ENCODE peak calls at places on chromosomes 4 and X, in six cellular contexts. C, L, F, R, N and Y are unnamed samples.

GRCh38 chrX:56733459-56734046 is 4.5 kb downstream of the NBDY start:
- DNase-seq in R (peak; percentile 15), F (no peak), L (peak; percentile 55), N (peak; percentile 68), C (peak; percentile 23), Y (peak; percentile 39)

GRCh38 chr4:6607368-6608050 is 32.5 kb downstream of the MAN2B2 start:
- DNase-seq in R (no peak), N (no peak), L (no peak), F (no peak), C (peak; percentile 17), Y (no peak)

GRCh38 chr4:164383187-164384181 is 370.4 kb upstream of the SMIM31 start:
- DNase-seq in F (no peak), R (peak; percentile 29), C (no peak), N (no peak), L (no peak), Y (no peak)

GRCh38 chr4:84905646-84906045 is 60.8 kb downstream of the WDFY3 start:
- DNase-seq in R (no peak), C (no peak), N (no peak), F (no peak), L (no peak), Y (no peak)

GRCh38 chr4:174244441-174244840 is 39.0 kb downstream of the FBXO8 start:
- DNase-seq in L (peak; percentile 13), C (no peak), F (no peak), R (peak; percentile 7), N (no peak), Y (no peak)

GRCh38 chr4:117225441-117225840 is 140.1 kb upstream of the TRAM1L1 start:
- DNase-seq in C (no peak), N (no peak), L (no peak), R (no peak), F (no peak), Y (no peak)

GRCh38 chrX:36909584-36909983 is 98.6 kb upstream of the FAM47C start:
- DNase-seq in R (no peak), F (no peak), L (peak; percentile 2), C (peak; percentile 0), N (no peak), Y (no peak)

GRCh38 chr4:48205092-48205491 is 64.5 kb downstream of the TEC start:
- DNase-seq in C (no peak), L (no peak), N (no peak), R (no peak), F (no peak), Y (no peak)

GRCh38 chr4:111404673-111405072 is 740.6 kb upstream of the FAM241A start:
- DNase-seq in L (no peak), R (no peak), F (no peak), C (no peak), N (no peak), Y (no peak)

GRCh38 chr4:134948110-134948642 is 746.6 kb upstream of the PABPC4L start:
- DNase-seq in N (no peak), F (no peak), L (no peak), C (no peak), R (no peak), Y (no peak)

GRCh38 chrX:103183912-103184311 is 31.0 kb upstream of the BEX4 start:
- DNase-seq in R (no peak), N (no peak), C (no peak), L (no peak), F (no peak), Y (no peak)

GRCh38 chrX:70461026-70461425 is 16.4 kb downstream of the DLG3 start:
- DNase-seq in N (no peak), C (no peak), R (no peak), F (no peak), L (no peak), Y (no peak)

GRCh38 chrX:38060331-38060878 is 54.1 kb downstream of the SYTL5 start:
- DNase-seq in L (peak; percentile 51), R (no peak), F (no peak), N (no peak), C (no peak), Y (no peak)

GRCh38 chr4:76738081-76738931 is 159.6 kb downstream of the SOWAHB start:
- DNase-seq in N (no peak), F (no peak), C (peak; percentile 3), R (peak; percentile 88), L (peak; percentile 68), Y (no peak)

GRCh38 chr4:102717448-102718092 is 43.2 kb downstream of the MANBA start:
- DNase-seq in N (no peak), F (no peak), C (no peak), R (no peak), L (peak; percentile 46), Y (no peak)

GRCh38 chr4:19850909-19851308 is 400.8 kb upstream of the SLIT2 start:
- DNase-seq in C (no peak), F (no peak), L (peak; percentile 84), R (peak; percentile 35), N (no peak), Y (no peak)

GRCh38 chrX:64894454-64895038 is 81.7 kb downstream of the ZC4H2 start:
- DNase-seq in R (peak; percentile 33), F (peak; percentile 53), L (no peak), C (no peak), N (peak; percentile 48), Y (no peak)

GRCh38 chr4:87848622-87849351 is 16.0 kb downstream of the MEPE start:
- DNase-seq in F (no peak), R (peak; percentile 73), L (peak; percentile 52), N (peak; percentile 51), C (peak; percentile 49), Y (no peak)

GRCh38 chrX:9681422-9681821 is 84.2 kb downstream of the GPR143 start:
- DNase-seq in N (no peak), C (no peak), F (no peak), R (no peak), L (peak; percentile 52), Y (no peak)

GRCh38 chr4:91325495-91325894 is 978.3 kb upstream of the GRID2 start:
- DNase-seq in N (peak; percentile 51), R (no peak), C (no peak), L (peak; percentile 54), F (no peak), Y (no peak)

GRCh38 chrX:71533850-71534515 is 1.1 kb downstream of the OGT start:
- DNase-seq in N (peak; percentile 34), L (peak; percentile 22), F (peak; percentile 55), C (peak; percentile 11), R (peak; percentile 25), Y (peak; percentile 72)

GRCh38 chr4:123840232-123840631 is 443.6 kb downstream of the SPRY1 start:
- DNase-seq in R (no peak), C (no peak), N (no peak), F (no peak), L (no peak), Y (no peak)

GRCh38 chrX:77785400-77785745 is 643 bp downstream of the ATRX start:
- DNase-seq in R (peak; percentile 20), N (no peak), C (no peak), F (no peak), L (no peak), Y (no peak)